ENCODE peak calls at places on chromosomes 1 and 21, in four cellular contexts. J is sigmoid colon, P is brain microvascular endothelial cell, T is ovary. C is an unnamed sample.

GRCh38 chr1:106173101-106173500 is 883.4 kb upstream of the PRMT6 start:
- DNase-seq in T (no peak), P (no peak), J (no peak), C (peak)

GRCh38 chr1:183070923-183071618 is 47.9 kb downstream of the LAMC1 start:
- DNase-seq in J (no peak), P (peak), T (no peak), C (peak)

GRCh38 chr1:23611601-23612327 is 52.5 kb upstream of the ID3 start:
- DNase-seq in P (no peak), J (no peak), T (no peak), C (no peak)

GRCh38 chr1:44543064-44543815 is 131.0 kb downstream of the TMEM53 start:
- DNase-seq in P (no peak), T (no peak), J (no peak), C (no peak)

GRCh38 chr1:101526813-101527212 is 290.0 kb downstream of the S1PR1 start:
- DNase-seq in J (no peak), T (no peak), P (no peak), C (no peak)

GRCh38 chr1:174190800-174191199 is 31.5 kb downstream of the RABGAP1L start:
- DNase-seq in J (no peak), T (no peak), P (no peak), C (no peak)

GRCh38 chr1:79501153-79501552 is 494.6 kb upstream of the ADGRL4 start:
- DNase-seq in P (no peak), J (no peak), T (no peak), C (no peak)

GRCh38 chr1:115838805-115839705 is 1.9 kb downstream of the NHLH2 start:
- DNase-seq in P (no peak), J (no peak), T (no peak), C (peak)

GRCh38 chr1:62613890-62614289 is 16.6 kb downstream of the ANGPTL3 start:
- DNase-seq in T (no peak), J (no peak), P (no peak), C (no peak)

GRCh38 chr21:36630485-36631206 is 68.3 kb upstream of the SIM2 start:
- DNase-seq in J (no peak), T (no peak), P (peak), C (peak)

GRCh38 chr1:220877348-220878095 is 1.7 kb upstream of the HLX start:
- DNase-seq in J (no peak), P (no peak), T (no peak), C (no peak)

GRCh38 chr1:225772323-225772768 is 5.3 kb upstream of the SRP9 start:
- DNase-seq in T (peak), P (peak), J (peak), C (peak)

GRCh38 chr1:30345525-30346145 is 377.8 kb downstream of the MATN1 start:
- DNase-seq in J (no peak), T (no peak), P (no peak), C (peak)

GRCh38 chr1:213535679-213536078 is 452.1 kb upstream of the PROX1 start:
- DNase-seq in T (no peak), P (no peak), J (no peak), C (no peak)

GRCh38 chr1:39990428-39990827 is 35.5 kb downstream of the MFSD2A start:
- DNase-seq in J (no peak), T (no peak), P (no peak), C (no peak)

GRCh38 chr21:28220670-28221069 is 772.0 kb downstream of the LTN1 start:
- DNase-seq in T (no peak), J (no peak), P (no peak), C (no peak)

GRCh38 chr1:25080294-25081209 is 150.5 kb upstream of the RUNX3 start:
- DNase-seq in P (no peak), T (no peak), J (peak), C (peak)

GRCh38 chr1:201885531-201886075 is 3.1 kb upstream of the SHISA4 start:
- DNase-seq in T (no peak), J (no peak), P (no peak), C (no peak)

GRCh38 chr1:2635271-2636010 is 2.6 kb upstream of the MMEL1 start:
- DNase-seq in P (no peak), T (no peak), J (peak), C (no peak)

GRCh38 chr1:205983925-205984725 is 19.1 kb downstream of the RAB7B start:
- DNase-seq in P (no peak), J (peak), T (peak), C (peak)

GRCh38 chr1:80565416-80565815 is 1235.3 kb upstream of the ADGRL2 start:
- DNase-seq in J (no peak), T (no peak), P (no peak), C (no peak)

GRCh38 chr1:243716901-243717300 is 133.1 kb downstream of the AKT3 start:
- DNase-seq in T (no peak), P (no peak), J (no peak), C (no peak)

GRCh38 chr21:30981403-30981802 is 56.9 kb downstream of the KRTAP19-8 start:
- DNase-seq in T (no peak), P (no peak), J (no peak), C (peak)

GRCh38 chr1:109718495-109718894 is 6.4 kb downstream of the GSTM5 start:
- DNase-seq in T (no peak), J (no peak), P (no peak), C (no peak)

GRCh38 chr1:196997428-196997827 is 20.1 kb downstream of the CFHR5 start:
- DNase-seq in T (no peak), P (peak), J (no peak), C (peak)

GRCh38 chr21:33760641-33761103 is 118.4 kb downstream of the ITSN1 start:
- DNase-seq in T (no peak), P (peak), J (no peak), C (no peak)

DNA sequence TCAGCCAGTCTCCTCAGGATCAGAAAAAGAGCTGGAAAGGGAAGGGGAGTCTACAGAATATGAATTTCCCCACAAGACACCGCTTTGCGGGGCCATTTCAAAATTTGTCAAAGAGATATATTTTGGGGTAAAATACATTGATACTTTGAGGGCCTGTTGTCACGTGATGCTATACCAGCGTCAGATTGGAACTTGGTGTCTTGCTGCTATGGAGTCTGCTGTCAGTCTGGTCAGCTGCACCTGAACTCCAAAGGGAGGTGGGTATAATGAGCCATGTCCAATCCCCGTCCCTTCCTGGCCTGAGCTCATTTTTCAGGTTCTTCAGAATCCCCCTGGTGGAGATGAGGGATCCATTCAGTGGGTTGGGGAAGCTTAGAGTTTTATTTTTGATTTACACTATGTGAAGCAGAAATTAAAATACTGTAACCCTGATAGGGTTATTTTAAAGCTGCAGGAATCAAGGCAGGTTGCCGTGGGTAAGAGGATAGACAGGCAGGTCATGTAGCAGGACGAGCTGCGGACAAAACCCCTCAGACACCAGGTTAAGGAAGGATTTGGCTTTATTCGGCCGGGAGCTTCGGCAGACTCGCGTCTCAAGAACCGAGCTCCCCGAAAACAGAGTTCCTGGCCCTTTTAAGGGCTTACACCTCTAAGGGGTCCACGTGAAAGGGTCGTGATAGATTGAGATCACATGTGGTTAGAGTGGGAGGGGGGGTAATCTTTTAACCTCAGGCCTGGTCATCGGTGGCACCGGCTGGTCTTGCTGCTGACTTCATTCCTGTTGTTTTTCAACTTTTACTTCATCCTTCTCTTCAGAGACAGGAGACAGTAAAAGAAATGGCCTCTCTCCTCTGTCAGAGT is 2.2 kb upstream of the POFUT2 start:
- DNase-seq in T (no peak), J (no peak), P (no peak), C (no peak)
- H3K27ac ChIP-seq in T (no peak), J (no peak), P (no peak), C (no peak)

DNA sequence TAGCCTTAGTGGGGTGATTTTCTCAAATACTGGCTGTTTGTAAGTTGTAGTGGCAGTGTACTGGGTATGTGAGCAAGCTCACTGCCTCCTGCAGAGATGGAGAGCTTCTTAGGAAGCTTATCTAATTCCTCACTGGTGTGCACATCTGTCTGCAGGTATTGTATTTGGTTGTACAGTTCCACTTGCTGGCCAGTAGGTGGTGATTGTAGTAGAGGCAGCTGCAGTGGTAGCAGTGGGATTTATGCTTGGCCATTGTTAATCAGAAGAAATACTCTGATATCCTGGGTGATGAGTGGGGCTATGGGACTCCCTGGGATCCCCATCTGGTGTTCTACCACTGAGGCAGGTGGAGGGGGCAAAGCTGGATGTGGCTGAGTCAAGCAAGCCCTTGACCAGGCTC is 276.1 kb upstream of the SPAG17 start:
- DNase-seq in J (no peak), P (no peak), T (no peak), C (no peak)
- TF ChIP-seq CTCF in J (no peak), P (peak), T (no peak), C (no peak)

GRCh38 chr1:184569106-184569505 is 182.3 kb downstream of the C1orf21 start:
- DNase-seq in J (no peak), T (no peak), P (no peak), C (no peak)
- H3K4me3 ChIP-seq in J (no peak), T (no peak), P (no peak), C (no peak)

DNA sequence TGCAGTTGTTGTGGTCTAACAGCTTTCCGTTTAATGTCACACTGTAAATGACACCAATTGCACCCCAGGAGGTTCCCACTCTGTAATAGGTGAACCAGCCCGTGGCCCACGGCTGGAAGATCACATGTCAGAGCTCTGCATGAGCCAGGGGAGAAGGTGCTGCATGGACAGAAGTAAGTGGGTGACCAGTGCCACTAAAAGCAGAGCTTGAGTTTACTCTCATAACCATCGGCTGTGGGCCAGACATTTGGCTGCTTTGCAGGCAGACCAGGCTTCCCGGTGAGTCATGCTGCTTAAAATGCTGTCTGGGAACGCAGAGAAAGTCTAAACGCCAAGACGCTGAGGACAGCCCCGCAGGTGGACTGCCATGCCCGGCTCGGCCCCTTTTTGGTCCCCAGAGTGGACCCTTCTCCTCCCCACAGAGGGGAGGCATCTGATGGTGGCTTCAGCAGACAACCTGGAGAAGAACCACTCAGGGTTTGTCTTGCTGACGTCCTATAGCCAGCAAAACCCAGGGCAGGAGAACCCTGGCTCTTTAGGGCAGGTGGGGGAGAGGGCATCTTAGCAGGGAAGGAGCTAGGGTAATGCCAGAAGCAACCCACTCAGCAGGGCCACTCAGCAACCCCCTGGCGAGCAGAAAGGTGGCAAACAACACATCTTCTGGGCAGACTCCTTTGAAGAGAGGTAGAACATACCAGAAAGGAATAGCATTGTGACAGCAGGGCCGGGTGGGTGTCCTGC is 7.3 kb downstream of the KIAA2013 start:
- DNase-seq in J (peak), T (peak), P (peak), C (no peak)
- H3K27ac ChIP-seq in J (peak), T (no peak), P (no peak), C (no peak)

DNA sequence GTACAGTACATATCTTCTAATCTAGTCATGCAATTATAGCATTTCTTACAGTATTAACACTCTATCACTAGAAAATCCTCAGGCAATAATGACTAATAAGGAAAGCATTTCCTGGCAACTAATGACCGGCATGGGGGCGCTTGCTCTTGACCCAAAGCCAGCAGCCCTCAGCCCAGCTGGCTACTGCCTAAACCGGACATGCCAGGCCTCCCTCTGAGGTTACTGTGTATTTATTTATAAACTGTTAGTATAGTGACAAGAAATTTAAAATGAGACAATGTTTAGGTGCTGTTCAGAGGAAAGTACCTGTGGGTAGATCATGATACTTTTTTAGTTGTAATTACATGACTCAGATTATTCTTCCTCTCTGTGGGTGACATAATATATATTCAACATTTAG is 633.9 kb downstream of the PTPRC start:
- DNase-seq in P (peak), J (no peak), T (no peak), C (peak)
- TF ChIP-seq CTCF in P (no peak), J (no peak), T (no peak), C (no peak)

GRCh38 chr1:11058595-11059165 is 1.1 kb downstream of the SRM start:
- DNase-seq in T (no peak), P (no peak), J (no peak), C (no peak)
- H3K4me3 ChIP-seq in T (peak), P (peak), J (peak), C (peak)

GRCh38 chr1:162561037-162561615 is 396 bp upstream of the UAP1 start:
- DNase-seq in T (peak), P (peak), J (peak), C (peak)

GRCh38 chr1:162557536-162557935 is 4.0 kb upstream of the UAP1 start:
- DNase-seq in P (no peak), J (no peak), T (no peak), C (no peak)

GRCh38 chr1:162562452-162562828 is 918 bp downstream of the UAP1 start:
- DNase-seq in T (no peak), J (no peak), P (no peak), C (peak)

GRCh38 chr1:162561616-162562451 is at the start of gene UAP1:
- DNase-seq in P (no peak), T (no peak), J (peak), C (peak)

DNA sequence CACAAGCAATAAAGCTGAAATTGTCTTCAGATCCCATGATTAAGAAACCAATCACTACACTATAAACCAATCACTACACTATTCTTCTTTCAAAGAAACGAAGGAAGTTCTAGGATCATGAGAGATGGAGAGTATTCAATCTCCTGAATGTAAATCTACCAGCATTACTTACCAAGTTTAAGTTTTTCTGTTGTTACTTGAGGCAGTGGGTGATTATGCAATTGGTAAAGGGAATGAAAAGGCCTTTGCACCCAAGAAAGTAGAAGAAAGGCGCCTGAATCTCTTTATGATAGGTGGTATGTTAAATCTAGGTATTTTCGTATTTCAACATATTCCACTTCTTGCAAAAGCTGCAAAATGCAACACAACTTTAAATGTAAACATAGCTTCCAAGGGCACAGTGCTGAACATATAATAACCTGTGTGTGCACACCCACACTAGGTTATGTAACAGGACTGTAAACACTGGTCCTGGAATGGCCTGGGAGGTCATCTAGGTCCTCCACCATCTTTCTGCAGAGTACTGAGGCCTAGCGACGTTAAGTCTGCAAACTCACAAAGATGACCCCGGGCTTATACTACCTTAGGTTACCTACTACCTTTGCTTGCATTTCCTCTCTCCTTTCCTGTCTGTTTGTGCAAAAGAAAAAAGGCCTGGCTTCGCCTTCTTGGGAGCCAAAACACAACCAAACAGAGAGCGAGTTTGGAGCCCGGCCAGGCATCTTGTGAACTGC is 1.1 kb upstream of the UAP1 start:
- DNase-seq in T (no peak), J (no peak), P (no peak), C (no peak)
- H3K27ac ChIP-seq in T (peak), J (peak), P (peak), C (peak)

DNA sequence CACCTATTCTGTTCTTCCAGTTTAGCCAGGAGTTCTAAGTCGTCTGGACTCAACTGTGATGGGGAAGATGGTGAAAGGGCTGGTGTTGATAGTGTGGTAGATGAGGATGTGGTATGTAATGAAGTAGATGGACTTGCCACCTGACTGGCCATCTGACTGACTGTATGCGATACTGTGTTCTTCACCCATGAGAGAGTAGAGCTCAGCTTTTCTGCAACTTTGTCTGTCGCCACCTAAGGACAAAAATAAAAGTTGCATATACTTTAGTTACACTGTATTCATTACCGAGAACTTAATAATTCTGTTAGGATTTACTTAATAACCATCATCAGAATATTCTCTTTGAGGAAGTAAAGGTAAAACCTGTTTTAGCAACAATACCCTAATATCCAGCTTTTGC is 48.5 kb downstream of the EVI5 start:
- DNase-seq in J (no peak), P (no peak), T (no peak), C (peak)
- TF ChIP-seq CTCF in J (no peak), P (peak), T (no peak), C (peak)

GRCh38 chr1:219477861-219478260 is 135.0 kb downstream of the ZC3H11B start:
- DNase-seq in T (no peak), J (no peak), P (no peak), C (no peak)
- H3K4me3 ChIP-seq in T (no peak), J (no peak), P (no peak), C (no peak)